ENCODE peak calls at places on chromosome 7, in five cellular contexts. W is aorta, K is prostate gland, I is Karpas-422, D is colonic mucosa. L is an unnamed sample. For H3K4me1 and H3K36me3, the result is how much of the 10 kb centered on the place peaks cover.

GRCh38 chr7:17677408-17677807 is 262.9 kb downstream of the SNX13 start:
- DNase-seq in W (no peak), K (no peak), I (no peak), D (no peak), L (no peak)

GRCh38 chr7:18995270-18995671 is 122.2 kb downstream of the TWIST1 start:
- DNase-seq in W (no peak), K (no peak), I (no peak), D (no peak), L (no peak)

GRCh38 chr7:25296086-25296485 is 67.8 kb upstream of the NPVF start:
- DNase-seq in W (no peak), K (no peak), I (no peak), D (no peak), L (no peak)

GRCh38 chr7:102991540-102992214 is 78.9 kb downstream of the LRRC17 start:
- DNase-seq in W (peak), K (peak), I (no peak), D (peak), L (peak)

GRCh38 chr7:786472-787255 is 45.6 kb upstream of the SUN1 start:
- DNase-seq in W (peak), K (peak), I (peak), D (peak), L (peak)

GRCh38 chr7:17773289-17773626 is 167.0 kb downstream of the SNX13 start:
- DNase-seq in W (no peak), K (no peak), I (no peak), D (peak), L (no peak)

GRCh38 chr7:151059362-151060112 is at the start of gene SLC4A2:
- DNase-seq in W (peak), K (peak), I (peak), D (peak), L (peak)

GRCh38 chr7:92550194-92550593 is 21.6 kb downstream of the RBM48 start:
- DNase-seq in W (no peak), K (no peak), I (no peak), D (no peak), L (no peak)

GRCh38 chr7:123845823-123846216 is 851 bp downstream of the HYAL4 start:
- DNase-seq in W (no peak), K (no peak), I (no peak), D (no peak), L (no peak)

GRCh38 chr7:107993879-107994278 is 9.1 kb downstream of the LAMB1 start:
- DNase-seq in W (no peak), K (no peak), I (no peak), D (peak), L (no peak)

GRCh38 chr7:34438436-34438835 is 219.6 kb upstream of the NPSR1 start:
- DNase-seq in W (no peak), K (no peak), I (no peak), D (no peak), L (no peak)

GRCh38 chr7:100873599-100874299 is 1.2 kb upstream of the SRRT start:
- DNase-seq in W (no peak), K (no peak), I (no peak), D (no peak), L (no peak)

GRCh38 chr7:156034397-156034796 is 222.1 kb upstream of the SHH start:
- DNase-seq in W (no peak), K (no peak), I (peak), D (no peak), L (no peak)

GRCh38 chr7:143318661-143319060 is 2.8 kb downstream of the CLCN1 start:
- DNase-seq in W (no peak), K (peak), I (no peak), D (no peak), L (no peak)

GRCh38 chr7:26900283-26900682 is 35.9 kb upstream of the SKAP2 start:
- DNase-seq in W (no peak), K (no peak), I (no peak), D (no peak), L (no peak)

GRCh38 chr7:12066561-12066960 is 144.5 kb upstream of the TMEM106B start:
- DNase-seq in W (no peak), K (no peak), I (no peak), D (no peak), L (no peak)

GRCh38 chr7:129574487-129574886 is 37.0 kb upstream of the NRF1 start:
- DNase-seq in W (no peak), K (no peak), I (no peak), D (no peak), L (peak)

GRCh38 chr7:41870017-41870416 is 167.1 kb upstream of the INHBA start:
- DNase-seq in W (no peak), K (no peak), I (no peak), D (no peak), L (no peak)

GRCh38 chr7:149261321-149261828 is 621 bp upstream of the ZNF783 start:
- DNase-seq in W (no peak), K (no peak), I (peak), D (no peak), L (no peak)

GRCh38 chr7:148588891-148589215 is 1.7 kb upstream of the C7orf33 start:
- DNase-seq in W (no peak), K (no peak), I (no peak), D (no peak), L (no peak)

GRCh38 chr7:35723011-35723410 is 28.1 kb upstream of the HERPUD2 start:
- DNase-seq in W (no peak), K (no peak), I (no peak), D (no peak), L (no peak)

GRCh38 chr7:101200504-101200861 is 353 bp downstream of the MOGAT3 start:
- DNase-seq in W (no peak), K (no peak), I (no peak), D (no peak), L (no peak)

GRCh38 chr7:64516451-64516850 is 46.4 kb downstream of the ZNF680 start:
- DNase-seq in W (no peak), K (no peak), I (no peak), D (no peak), L (no peak)

GRCh38 chr7:141544831-141545230 is 6.4 kb upstream of the AGK start:
- DNase-seq in W (no peak), K (no peak), I (no peak), D (no peak), L (no peak)

GRCh38 chr7:39663263-39663662 is 39.9 kb downstream of the RALA start:
- DNase-seq in W (no peak), K (no peak), I (no peak), D (no peak), L (no peak)

GRCh38 chr7:140051822-140052221 is 10.9 kb downstream of the PARP12 start:
- DNase-seq in W (no peak), K (no peak), I (no peak), D (no peak), L (no peak)

GRCh38 chr7:149280661-149281507 is 18.9 kb downstream of the ZNF783 start:
- DNase-seq in W (peak), K (no peak), I (no peak), D (no peak), L (no peak)

GRCh38 chr7:35694161-35694783 is 663 bp downstream of the HERPUD2 start:
- DNase-seq in W (no peak), K (peak), I (peak), D (peak), L (no peak)

GRCh38 chr7:38274493-38274892 is 1.1 kb upstream of the TARP start:
- DNase-seq in W (no peak), K (no peak), I (no peak), D (no peak), L (no peak)

GRCh38 chr7:116521046-116521664 is 3.7 kb upstream of the CAV1 start:
- DNase-seq in W (no peak), K (no peak), I (no peak), D (no peak), L (no peak)

GRCh38 chr7:47128719-47129118 is 453.2 kb downstream of the TNS3 start:
- DNase-seq in W (no peak), K (no peak), I (no peak), D (no peak), L (no peak)

GRCh38 chr7:29839302-29839701 is 33.0 kb downstream of the WIPF3 start:
- DNase-seq in W (peak), K (no peak), I (no peak), D (no peak), L (peak)

GRCh38 chr7:121466455-121466854 is 70.3 kb upstream of the FAM3C start:
- DNase-seq in W (no peak), K (no peak), I (no peak), D (no peak), L (no peak)

GRCh38 chr7:84412161-84412969 is 217.8 kb upstream of the SEMA3A start:
- DNase-seq in W (no peak), K (no peak), I (no peak), D (no peak), L (no peak)

GRCh38 chr7:128311-129080 is 63.9 kb upstream of the FAM20C start:
- DNase-seq in W (no peak), K (no peak), I (no peak), D (no peak), L (no peak)

GRCh38 chr7:143460585-143460984 is 17.1 kb upstream of the TAS2R41 start:
- DNase-seq in W (no peak), K (no peak), I (no peak), D (no peak), L (no peak)

GRCh38 chr7:1022801-1023465 is 21.4 kb upstream of the GPR146 start:
- DNase-seq in W (no peak), K (no peak), I (peak), D (no peak), L (no peak)

GRCh38 chr7:105339404-105340316 is 49.1 kb downstream of the SRPK2 start:
- DNase-seq in W (no peak), K (no peak), I (no peak), D (no peak), L (peak)

GRCh38 chr7:50531928-50532327 is 33.3 kb downstream of the DDC start:
- DNase-seq in W (no peak), K (no peak), I (no peak), D (no peak), L (peak)

GRCh38 chr7:107207459-107207858 is 38.7 kb downstream of the HBP1 start:
- DNase-seq in W (no peak), K (no peak), I (no peak), D (no peak), L (no peak)

DNA sequence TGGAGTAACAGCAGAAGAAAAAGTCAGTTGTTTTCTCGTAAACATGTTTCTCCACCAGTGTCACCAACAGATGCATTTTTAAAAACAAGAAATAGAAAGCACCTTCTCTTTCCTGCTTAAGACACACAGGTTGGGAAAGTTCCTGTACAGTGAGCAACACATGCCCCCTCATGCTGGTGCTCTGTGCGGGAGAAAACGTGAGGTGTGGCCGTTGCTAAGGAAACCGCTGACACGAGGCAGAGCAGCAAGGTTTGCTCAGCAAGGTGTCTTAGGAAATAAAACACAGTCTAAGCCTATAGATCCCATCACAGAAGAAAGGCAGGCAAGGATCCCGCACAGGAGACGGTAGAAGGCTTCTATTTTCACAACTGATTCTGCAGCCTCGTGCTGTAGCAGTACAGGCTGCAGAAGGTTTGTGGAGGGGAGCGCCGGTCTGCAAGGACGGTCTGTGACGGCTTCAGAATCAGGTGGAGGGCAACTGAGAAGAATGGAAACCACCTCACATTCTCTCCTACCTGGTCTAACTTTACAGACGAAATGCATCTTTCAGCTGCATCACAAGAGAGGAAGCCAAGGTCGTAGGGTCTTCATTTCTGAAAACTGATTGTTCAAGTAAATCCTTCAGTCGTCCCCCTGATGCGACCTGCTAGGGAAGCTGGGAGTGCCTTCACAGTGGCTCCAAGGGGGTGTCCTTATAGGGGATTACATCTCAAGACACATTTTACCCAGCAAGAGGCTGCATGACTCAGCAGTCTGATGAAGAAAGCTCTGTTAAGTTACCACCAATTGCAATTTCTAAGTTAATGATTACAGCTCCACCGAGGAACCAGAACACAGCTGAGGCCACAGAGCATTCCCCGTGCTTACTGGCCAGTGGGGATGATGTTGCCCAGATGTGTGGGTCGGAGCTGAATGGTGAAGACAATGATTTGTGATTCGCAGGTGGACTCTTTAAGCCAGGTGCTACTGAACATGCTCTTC is 150.7 kb upstream of the KLF14 start:
- DNase-seq in W (no peak), K (no peak), I (no peak), D (peak), L (no peak)
- H3K4me1 ChIP-seq in W (under half), K (under half), I (under half), D (under half), L (under half)

GRCh38 chr7:55977831-55978230 is 13.4 kb downstream of the NIPSNAP2 start:
- DNase-seq in W (no peak), K (no peak), I (no peak), D (no peak), L (peak)
- H3K36me3 ChIP-seq in W (under half), K (under half), I (under half), D (under half), L (under half)

DNA sequence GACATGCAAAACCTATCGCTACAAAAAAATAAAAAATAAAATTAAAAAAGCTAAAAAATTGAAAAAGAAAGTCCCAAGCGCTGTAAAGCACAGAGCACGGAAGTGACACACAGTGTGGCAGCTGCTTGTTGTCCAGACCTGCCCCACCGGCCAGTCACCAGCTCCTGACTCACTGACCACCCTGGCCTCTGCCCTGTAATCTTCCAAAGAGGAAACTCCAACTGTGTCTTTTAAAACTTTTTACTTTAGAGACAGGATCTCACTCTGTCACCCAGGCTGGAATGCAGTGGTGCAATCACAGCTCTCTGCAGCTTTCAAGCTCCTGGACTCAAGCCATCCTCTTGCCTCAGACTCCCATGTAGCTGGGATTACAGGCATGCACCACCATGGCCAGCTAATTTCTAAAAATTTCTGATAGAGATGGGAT is 23.6 kb downstream of the GNA12 start:
- DNase-seq in W (peak), K (peak), I (no peak), D (peak), L (peak)
- H3K27ac ChIP-seq in W (no peak), K (no peak), I (no peak), D (peak), L (peak)

DNA sequence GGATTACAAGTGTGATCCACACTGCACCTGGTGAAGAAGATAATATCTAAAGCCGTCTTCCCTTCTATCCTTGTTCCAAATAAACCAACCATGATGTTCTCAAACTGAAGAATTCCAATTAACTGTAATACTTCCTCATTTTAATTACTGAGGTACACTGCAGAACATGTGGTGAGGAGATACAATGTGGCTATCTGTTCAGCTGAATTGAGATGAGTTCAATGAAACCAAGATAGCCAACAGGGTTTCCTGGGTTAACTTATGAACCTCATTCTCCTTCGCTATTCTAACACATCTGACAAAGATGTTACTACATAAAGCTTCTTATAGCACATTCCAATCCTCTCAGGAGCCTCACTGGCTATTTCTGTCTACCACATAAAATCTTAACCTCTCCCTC is 75.5 kb downstream of the RAPGEF5 start:
- DNase-seq in W (no peak), K (no peak), I (no peak), D (no peak), L (no peak)
- H3K4me1 ChIP-seq in W (under half), K (under half), I (under half), D (under half), L (under half)

GRCh38 chr7:87199241-87199640 is 20.3 kb downstream of the TMEM243 start:
- DNase-seq in W (no peak), K (no peak), I (no peak), D (no peak), L (no peak)
- H3K36me3 ChIP-seq in W (under half), K (under half), I (half or more), D (under half), L (under half)

DNA sequence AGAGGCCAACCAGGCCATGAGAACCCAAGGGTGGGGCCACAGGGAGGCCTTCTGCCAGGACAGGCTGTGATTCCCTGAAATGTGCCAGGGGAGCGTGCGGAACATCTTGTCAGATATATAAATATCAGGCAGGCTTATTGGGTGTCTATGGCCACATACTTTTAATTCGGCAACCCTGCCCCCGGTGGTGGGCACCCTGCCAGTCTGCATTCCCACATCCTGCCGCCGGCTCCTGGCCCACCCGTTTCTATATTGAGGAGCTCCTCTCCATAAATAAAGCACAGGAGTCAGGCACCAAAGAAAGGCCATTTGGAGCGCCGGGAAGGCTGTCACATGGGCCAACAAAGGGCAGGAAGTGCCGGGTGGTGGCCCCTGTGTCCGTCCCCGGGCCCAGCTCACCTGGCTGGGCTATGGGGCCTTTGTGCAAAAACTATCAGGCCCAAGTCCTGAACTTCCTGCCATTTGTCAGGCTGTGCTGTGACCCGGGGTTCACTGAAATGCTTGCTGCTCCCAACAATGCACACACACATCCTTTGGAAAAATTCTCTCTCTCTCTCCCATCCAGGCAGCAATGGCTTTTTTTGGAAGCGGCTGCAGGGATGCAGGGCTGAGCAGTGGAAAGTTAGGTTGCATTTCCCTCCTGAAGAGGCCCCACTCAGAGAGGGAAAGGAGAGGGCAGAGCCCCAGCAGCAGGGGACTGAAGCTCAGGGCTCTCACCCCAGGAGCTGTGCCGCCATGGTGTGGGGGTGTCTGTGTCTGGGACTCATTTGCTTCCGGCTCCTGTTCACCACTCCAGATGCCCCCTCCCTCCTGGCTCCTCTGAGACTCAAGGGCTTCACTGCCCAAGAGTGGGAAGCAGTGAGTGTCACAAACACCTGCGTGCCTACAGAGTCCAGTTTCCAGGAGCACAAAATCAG is 25.1 kb upstream of the PODXL start:
- DNase-seq in W (peak), K (no peak), I (no peak), D (no peak), L (peak)
- H3K27ac ChIP-seq in W (no peak), K (no peak), I (no peak), D (no peak), L (peak)

DNA sequence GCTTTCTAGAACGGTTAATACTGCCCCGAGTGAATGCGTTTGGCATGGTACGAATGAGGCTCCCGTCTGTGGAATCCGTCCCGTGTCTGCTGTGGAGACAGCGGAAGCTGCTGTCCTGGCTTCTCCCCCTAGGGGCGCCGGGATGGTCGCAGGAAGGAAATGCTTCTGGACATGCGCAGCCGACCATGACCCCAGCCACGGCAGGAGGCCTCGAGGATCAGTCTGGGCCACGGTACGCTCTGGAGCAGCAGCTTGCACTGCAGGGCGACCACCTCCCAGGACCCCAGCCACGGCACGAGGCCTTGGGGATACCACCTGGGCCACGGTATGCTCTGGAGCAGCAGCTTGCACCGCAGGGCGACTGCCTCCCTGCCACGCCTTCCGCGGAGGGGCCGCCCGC is 107.9 kb downstream of the CYTH3 start:
- DNase-seq in W (no peak), K (no peak), I (no peak), D (no peak), L (peak)
- H3K4me1 ChIP-seq in W (under half), K (under half), I (under half), D (under half), L (under half)

L was measured in body of pancreas.